ENCODE peak calls at places on chromosomes 5 and 9, in nine cellular contexts. Z, R, H, S, M, K, N, Q and E are unnamed samples.

GRCh38 chr5:88058625-88059024 is 210.0 kb downstream of the TMEM161B start:
- DNase-seq in Z (no peak), R (no peak), H (no peak), S (no peak), M (no peak), K (no peak), N (no peak), Q (no peak), E (no peak)

GRCh38 chr5:179113143-179113530 is 53.0 kb downstream of the ZNF354C start:
- DNase-seq in Z (no peak), R (no peak), H (no peak), S (no peak), M (no peak), K (no peak), N (no peak), Q (no peak), E (no peak)

GRCh38 chr5:87526131-87526530 is 113.4 kb upstream of the CCNH start:
- DNase-seq in Z (no peak), R (no peak), H (no peak), S (no peak), M (no peak), K (no peak), N (no peak), Q (no peak), E (no peak)

GRCh38 chr9:137880976-137881530 is 3.5 kb downstream of the CACNA1B start:
- DNase-seq in Z (no peak), R (no peak), H (no peak), S (no peak), M (no peak), K (no peak), N (peak; percentile 67), Q (no peak), E (no peak)

GRCh38 chr9:121156263-121156731 is 45.4 kb downstream of the RAB14 start:
- DNase-seq in Z (no peak), R (no peak), H (no peak), S (no peak), M (no peak), K (peak; percentile 66), N (no peak), Q (no peak), E (peak; percentile 26)

GRCh38 chr9:83032065-83032625 is 30.8 kb downstream of the RASEF start:
- DNase-seq in Z (no peak), R (no peak), H (no peak), S (no peak), M (no peak), K (no peak), N (no peak), Q (no peak), E (no peak)

GRCh38 chr5:29984153-29984534 is 1209.3 kb upstream of the CDH6 start:
- DNase-seq in Z (no peak), R (no peak), H (no peak), S (no peak), M (no peak), K (no peak), N (no peak), Q (no peak), E (no peak)

GRCh38 chr9:130058154-130058553 is 4.4 kb downstream of the GPR107 start:
- DNase-seq in Z (no peak), R (no peak), H (no peak), S (no peak), M (no peak), K (no peak), N (no peak), Q (peak; percentile 59), E (no peak)

GRCh38 chr5:78706825-78707224 is 58.3 kb upstream of the LHFPL2 start:
- DNase-seq in Z (no peak), R (no peak), H (no peak), S (no peak), M (no peak), K (no peak), N (no peak), Q (no peak), E (no peak)

GRCh38 chr5:147290261-147290660 is 55.4 kb downstream of the STK32A start:
- DNase-seq in Z (peak; percentile 83), R (no peak), H (no peak), S (no peak), M (peak; percentile 22), K (no peak), N (no peak), Q (no peak), E (no peak)

GRCh38 chr5:56465757-56466127 is 232.6 kb upstream of the ANKRD55 start:
- DNase-seq in Z (no peak), R (no peak), H (no peak), S (no peak), M (no peak), K (no peak), N (no peak), Q (no peak), E (no peak)

GRCh38 chr5:32059779-32060178 is 114.3 kb downstream of the GOLPH3 start:
- DNase-seq in Z (no peak), R (no peak), H (no peak), S (no peak), M (no peak), K (peak; percentile 63), N (no peak), Q (no peak), E (peak; percentile 57)

GRCh38 chr9:136996361-136997281 is at the start of gene CLIC3:
- DNase-seq in Z (no peak), R (no peak), H (peak; percentile 80), S (peak; percentile 79), M (peak; percentile 56), K (no peak), N (no peak), Q (peak; percentile 87), E (no peak)

GRCh38 chr9:134059661-134060395 is 8.0 kb downstream of the BRD3 start:
- DNase-seq in Z (no peak), R (no peak), H (peak; percentile 27), S (no peak), M (no peak), K (no peak), N (peak; percentile 83), Q (no peak), E (no peak)